ENCODE peak calls at places on chromosomes 11 and 22, in eight cellular contexts. One of them, this sample, is unnamed.

GRCh38 chr11:121446752-121447156 is 5.4 kb upstream of the SORL1 start:
- DNase-seq in substantia nigra: no peak
- DNase-seq in stimulated activated CD8-positive, alpha-beta memory T cell treated with anti-CD3 and anti-CD28 coated beads, Interleukin-4, amount 100 ng/mL, for 4 hours: no peak
- DNase-seq in stimulated activated CD4-positive, alpha-beta T cell treated with anti-CD3 and anti-CD28 coated beads, Interleukin-1b, Interleukin-23, amount 100 ng/mL, for 4 hours: no peak
- DNase-seq in GM23248: peak
- DNase-seq in hypothalamus: no peak
- DNase-seq in Right ventricle myocardium superior: no peak
- DNase-seq in WTC11: no peak
- DNase-seq in this sample: peak

GRCh38 chr22:25172153-25172552 is 27.5 kb upstream of the CRYBB3 start:
- DNase-seq in substantia nigra: no peak
- DNase-seq in stimulated activated CD8-positive, alpha-beta memory T cell treated with anti-CD3 and anti-CD28 coated beads, Interleukin-4, amount 100 ng/mL, for 4 hours: no peak
- DNase-seq in stimulated activated CD4-positive, alpha-beta T cell treated with anti-CD3 and anti-CD28 coated beads, Interleukin-1b, Interleukin-23, amount 100 ng/mL, for 4 hours: peak
- DNase-seq in GM23248: no peak
- DNase-seq in hypothalamus: no peak
- DNase-seq in Right ventricle myocardium superior: no peak
- DNase-seq in WTC11: no peak
- DNase-seq in this sample: no peak

GRCh38 chr11:32581556-32581955 is 2.1 kb upstream of the EIF3M start:
- DNase-seq in substantia nigra: no peak
- DNase-seq in stimulated activated CD8-positive, alpha-beta memory T cell treated with anti-CD3 and anti-CD28 coated beads, Interleukin-4, amount 100 ng/mL, for 4 hours: no peak
- DNase-seq in stimulated activated CD4-positive, alpha-beta T cell treated with anti-CD3 and anti-CD28 coated beads, Interleukin-1b, Interleukin-23, amount 100 ng/mL, for 4 hours: no peak
- DNase-seq in GM23248: no peak
- DNase-seq in hypothalamus: no peak
- DNase-seq in Right ventricle myocardium superior: no peak
- DNase-seq in WTC11: no peak
- DNase-seq in this sample: no peak

GRCh38 chr22:47435204-47435487 is 672.7 kb downstream of the TBC1D22A start:
- DNase-seq in substantia nigra: no peak
- DNase-seq in stimulated activated CD8-positive, alpha-beta memory T cell treated with anti-CD3 and anti-CD28 coated beads, Interleukin-4, amount 100 ng/mL, for 4 hours: no peak
- DNase-seq in stimulated activated CD4-positive, alpha-beta T cell treated with anti-CD3 and anti-CD28 coated beads, Interleukin-1b, Interleukin-23, amount 100 ng/mL, for 4 hours: no peak
- DNase-seq in GM23248: no peak
- DNase-seq in hypothalamus: no peak
- DNase-seq in Right ventricle myocardium superior: no peak
- DNase-seq in WTC11: no peak
- DNase-seq in this sample: no peak

GRCh38 chr22:44181033-44181911 is 547 bp downstream of the PARVG start:
- DNase-seq in substantia nigra: no peak
- DNase-seq in stimulated activated CD8-positive, alpha-beta memory T cell treated with anti-CD3 and anti-CD28 coated beads, Interleukin-4, amount 100 ng/mL, for 4 hours: peak
- DNase-seq in stimulated activated CD4-positive, alpha-beta T cell treated with anti-CD3 and anti-CD28 coated beads, Interleukin-1b, Interleukin-23, amount 100 ng/mL, for 4 hours: peak
- DNase-seq in GM23248: no peak
- DNase-seq in hypothalamus: no peak
- DNase-seq in Right ventricle myocardium superior: peak
- DNase-seq in WTC11: no peak
- DNase-seq in this sample: no peak

GRCh38 chr11:108286369-108286768 is 63.5 kb downstream of the ATM start:
- DNase-seq in substantia nigra: no peak
- DNase-seq in stimulated activated CD8-positive, alpha-beta memory T cell treated with anti-CD3 and anti-CD28 coated beads, Interleukin-4, amount 100 ng/mL, for 4 hours: no peak
- DNase-seq in stimulated activated CD4-positive, alpha-beta T cell treated with anti-CD3 and anti-CD28 coated beads, Interleukin-1b, Interleukin-23, amount 100 ng/mL, for 4 hours: no peak
- DNase-seq in GM23248: no peak
- DNase-seq in hypothalamus: no peak
- DNase-seq in Right ventricle myocardium superior: no peak
- DNase-seq in WTC11: no peak
- DNase-seq in this sample: no peak

GRCh38 chr11:60809249-60809648 is 24.1 kb downstream of the MS4A10 start:
- DNase-seq in substantia nigra: no peak
- DNase-seq in stimulated activated CD8-positive, alpha-beta memory T cell treated with anti-CD3 and anti-CD28 coated beads, Interleukin-4, amount 100 ng/mL, for 4 hours: no peak
- DNase-seq in stimulated activated CD4-positive, alpha-beta T cell treated with anti-CD3 and anti-CD28 coated beads, Interleukin-1b, Interleukin-23, amount 100 ng/mL, for 4 hours: no peak
- DNase-seq in GM23248: no peak
- DNase-seq in hypothalamus: no peak
- DNase-seq in Right ventricle myocardium superior: no peak
- DNase-seq in WTC11: no peak
- DNase-seq in this sample: no peak

GRCh38 chr22:39429186-39429585 is 27.6 kb upstream of the MGAT3 start:
- DNase-seq in substantia nigra: no peak
- DNase-seq in stimulated activated CD8-positive, alpha-beta memory T cell treated with anti-CD3 and anti-CD28 coated beads, Interleukin-4, amount 100 ng/mL, for 4 hours: no peak
- DNase-seq in stimulated activated CD4-positive, alpha-beta T cell treated with anti-CD3 and anti-CD28 coated beads, Interleukin-1b, Interleukin-23, amount 100 ng/mL, for 4 hours: no peak
- DNase-seq in GM23248: no peak
- DNase-seq in hypothalamus: no peak
- DNase-seq in Right ventricle myocardium superior: no peak
- DNase-seq in WTC11: no peak
- DNase-seq in this sample: no peak

GRCh38 chr11:117096973-117097566 is 1.2 kb downstream of the SIK3 start:
- DNase-seq in substantia nigra: no peak
- DNase-seq in stimulated activated CD8-positive, alpha-beta memory T cell treated with anti-CD3 and anti-CD28 coated beads, Interleukin-4, amount 100 ng/mL, for 4 hours: no peak
- DNase-seq in stimulated activated CD4-positive, alpha-beta T cell treated with anti-CD3 and anti-CD28 coated beads, Interleukin-1b, Interleukin-23, amount 100 ng/mL, for 4 hours: no peak
- DNase-seq in GM23248: peak
- DNase-seq in hypothalamus: no peak
- DNase-seq in Right ventricle myocardium superior: no peak
- DNase-seq in WTC11: no peak
- DNase-seq in this sample: no peak

GRCh38 chr11:105282658-105283057 is 143.1 kb upstream of the CARD18 start:
- DNase-seq in substantia nigra: no peak
- DNase-seq in stimulated activated CD8-positive, alpha-beta memory T cell treated with anti-CD3 and anti-CD28 coated beads, Interleukin-4, amount 100 ng/mL, for 4 hours: no peak
- DNase-seq in stimulated activated CD4-positive, alpha-beta T cell treated with anti-CD3 and anti-CD28 coated beads, Interleukin-1b, Interleukin-23, amount 100 ng/mL, for 4 hours: no peak
- DNase-seq in GM23248: no peak
- DNase-seq in hypothalamus: no peak
- DNase-seq in Right ventricle myocardium superior: no peak
- DNase-seq in WTC11: no peak
- DNase-seq in this sample: no peak

GRCh38 chr11:128422576-128423370 is 164.6 kb downstream of the ETS1 start:
- DNase-seq in substantia nigra: no peak
- DNase-seq in stimulated activated CD8-positive, alpha-beta memory T cell treated with anti-CD3 and anti-CD28 coated beads, Interleukin-4, amount 100 ng/mL, for 4 hours: peak
- DNase-seq in stimulated activated CD4-positive, alpha-beta T cell treated with anti-CD3 and anti-CD28 coated beads, Interleukin-1b, Interleukin-23, amount 100 ng/mL, for 4 hours: peak
- DNase-seq in GM23248: no peak
- DNase-seq in hypothalamus: no peak
- DNase-seq in Right ventricle myocardium superior: peak
- DNase-seq in WTC11: no peak
- DNase-seq in this sample: no peak

GRCh38 chr22:50641696-50642607 is 14.0 kb upstream of the ARSA start:
- DNase-seq in substantia nigra: no peak
- DNase-seq in stimulated activated CD8-positive, alpha-beta memory T cell treated with anti-CD3 and anti-CD28 coated beads, Interleukin-4, amount 100 ng/mL, for 4 hours: no peak
- DNase-seq in stimulated activated CD4-positive, alpha-beta T cell treated with anti-CD3 and anti-CD28 coated beads, Interleukin-1b, Interleukin-23, amount 100 ng/mL, for 4 hours: no peak
- DNase-seq in GM23248: peak
- DNase-seq in hypothalamus: no peak
- DNase-seq in Right ventricle myocardium superior: peak
- DNase-seq in WTC11: peak
- DNase-seq in this sample: peak

GRCh38 chr11:5257296-5257695 is 2.7 kb upstream of the HBG2 start:
- DNase-seq in substantia nigra: no peak
- DNase-seq in stimulated activated CD8-positive, alpha-beta memory T cell treated with anti-CD3 and anti-CD28 coated beads, Interleukin-4, amount 100 ng/mL, for 4 hours: no peak
- DNase-seq in stimulated activated CD4-positive, alpha-beta T cell treated with anti-CD3 and anti-CD28 coated beads, Interleukin-1b, Interleukin-23, amount 100 ng/mL, for 4 hours: no peak
- DNase-seq in GM23248: no peak
- DNase-seq in hypothalamus: no peak
- DNase-seq in Right ventricle myocardium superior: no peak
- DNase-seq in WTC11: no peak
- DNase-seq in this sample: no peak

GRCh38 chr11:59792507-59792906 is 18.1 kb downstream of the MRPL16 start:
- DNase-seq in substantia nigra: no peak
- DNase-seq in stimulated activated CD8-positive, alpha-beta memory T cell treated with anti-CD3 and anti-CD28 coated beads, Interleukin-4, amount 100 ng/mL, for 4 hours: no peak
- DNase-seq in stimulated activated CD4-positive, alpha-beta T cell treated with anti-CD3 and anti-CD28 coated beads, Interleukin-1b, Interleukin-23, amount 100 ng/mL, for 4 hours: no peak
- DNase-seq in GM23248: no peak
- DNase-seq in hypothalamus: no peak
- DNase-seq in Right ventricle myocardium superior: no peak
- DNase-seq in WTC11: no peak
- DNase-seq in this sample: no peak

GRCh38 chr22:22404598-22405284 is 103.8 kb downstream of the ZNF280B start:
- DNase-seq in substantia nigra: no peak
- DNase-seq in stimulated activated CD8-positive, alpha-beta memory T cell treated with anti-CD3 and anti-CD28 coated beads, Interleukin-4, amount 100 ng/mL, for 4 hours: no peak
- DNase-seq in stimulated activated CD4-positive, alpha-beta T cell treated with anti-CD3 and anti-CD28 coated beads, Interleukin-1b, Interleukin-23, amount 100 ng/mL, for 4 hours: no peak
- DNase-seq in GM23248: no peak
- DNase-seq in hypothalamus: no peak
- DNase-seq in Right ventricle myocardium superior: no peak
- DNase-seq in WTC11: no peak
- DNase-seq in this sample: no peak

GRCh38 chr11:114569781-114570180 is 10.1 kb upstream of the NXPE1 start:
- DNase-seq in substantia nigra: no peak
- DNase-seq in stimulated activated CD8-positive, alpha-beta memory T cell treated with anti-CD3 and anti-CD28 coated beads, Interleukin-4, amount 100 ng/mL, for 4 hours: no peak
- DNase-seq in stimulated activated CD4-positive, alpha-beta T cell treated with anti-CD3 and anti-CD28 coated beads, Interleukin-1b, Interleukin-23, amount 100 ng/mL, for 4 hours: no peak
- DNase-seq in GM23248: no peak
- DNase-seq in hypothalamus: no peak
- DNase-seq in Right ventricle myocardium superior: no peak
- DNase-seq in WTC11: no peak
- DNase-seq in this sample: no peak

GRCh38 chr11:77082838-77083552 is 16.2 kb downstream of the CAPN5 start:
- DNase-seq in substantia nigra: no peak
- DNase-seq in stimulated activated CD8-positive, alpha-beta memory T cell treated with anti-CD3 and anti-CD28 coated beads, Interleukin-4, amount 100 ng/mL, for 4 hours: no peak
- DNase-seq in stimulated activated CD4-positive, alpha-beta T cell treated with anti-CD3 and anti-CD28 coated beads, Interleukin-1b, Interleukin-23, amount 100 ng/mL, for 4 hours: peak
- DNase-seq in GM23248: peak
- DNase-seq in hypothalamus: no peak
- DNase-seq in Right ventricle myocardium superior: peak
- DNase-seq in WTC11: peak
- DNase-seq in this sample: no peak

GRCh38 chr22:29270475-29271271 is 2.6 kb downstream of the EWSR1 start:
- DNase-seq in substantia nigra: no peak
- DNase-seq in stimulated activated CD8-positive, alpha-beta memory T cell treated with anti-CD3 and anti-CD28 coated beads, Interleukin-4, amount 100 ng/mL, for 4 hours: no peak
- DNase-seq in stimulated activated CD4-positive, alpha-beta T cell treated with anti-CD3 and anti-CD28 coated beads, Interleukin-1b, Interleukin-23, amount 100 ng/mL, for 4 hours: no peak
- DNase-seq in GM23248: peak
- DNase-seq in hypothalamus: no peak
- DNase-seq in Right ventricle myocardium superior: no peak
- DNase-seq in WTC11: no peak
- DNase-seq in this sample: no peak

GRCh38 chr11:61854966-61855714 is 27.0 kb downstream of the FADS2 start:
- DNase-seq in substantia nigra: no peak
- DNase-seq in stimulated activated CD8-positive, alpha-beta memory T cell treated with anti-CD3 and anti-CD28 coated beads, Interleukin-4, amount 100 ng/mL, for 4 hours: no peak
- DNase-seq in stimulated activated CD4-positive, alpha-beta T cell treated with anti-CD3 and anti-CD28 coated beads, Interleukin-1b, Interleukin-23, amount 100 ng/mL, for 4 hours: no peak
- DNase-seq in GM23248: no peak
- DNase-seq in hypothalamus: no peak
- DNase-seq in Right ventricle myocardium superior: no peak
- DNase-seq in WTC11: no peak
- DNase-seq in this sample: peak

GRCh38 chr11:45625611-45626010 is 39.8 kb downstream of the CHST1 start:
- DNase-seq in substantia nigra: no peak
- DNase-seq in stimulated activated CD8-positive, alpha-beta memory T cell treated with anti-CD3 and anti-CD28 coated beads, Interleukin-4, amount 100 ng/mL, for 4 hours: no peak
- DNase-seq in stimulated activated CD4-positive, alpha-beta T cell treated with anti-CD3 and anti-CD28 coated beads, Interleukin-1b, Interleukin-23, amount 100 ng/mL, for 4 hours: no peak
- DNase-seq in GM23248: no peak
- DNase-seq in hypothalamus: no peak
- DNase-seq in Right ventricle myocardium superior: no peak
- DNase-seq in WTC11: no peak
- DNase-seq in this sample: no peak

This sample was measured in midbrain.